ENCODE peak calls at places on chromosomes 13 and 19, in nine cellular contexts. F is stimulated activated CD4-positive, alpha-beta T cell treated with anti-CD3 and anti-CD28 coated beads, Interleukin-15, amount 100 ng/mL, for 1 hour; S is HCEC 1CT; T is AG04450; C is RCC 7860; G is heart left ventricle; B is MCF 10A; J is spleen; Q is Right ventricle myocardium inferior. A is an unnamed sample.

GRCh38 chr19:15315101-15315500 is 17.2 kb downstream of the BRD4 start:
- DNase-seq in Q (no peak), G (no peak), J (no peak), S (no peak), T (no peak), F (no peak), C (no peak), B (peak), A (no peak)

GRCh38 chr13:34672631-34673030 is 269.4 kb upstream of the NBEA start:
- DNase-seq in G (no peak), T (no peak), B (peak), Q (no peak), C (no peak), F (no peak), J (no peak), S (no peak), A (no peak)

GRCh38 chr13:44908712-44909111 is 80.6 kb downstream of the NUFIP1 start:
- DNase-seq in C (no peak), J (no peak), S (no peak), G (no peak), Q (no peak), B (no peak), F (no peak), T (no peak), A (no peak)

GRCh38 chr13:42320375-42320787 is 48.4 kb downstream of the AKAP11 start:
- DNase-seq in B (no peak), Q (no peak), F (no peak), S (no peak), T (no peak), C (no peak), G (no peak), J (no peak), A (no peak)

GRCh38 chr13:35978607-35979316 is 152.4 kb downstream of the DCLK1 start:
- DNase-seq in S (peak), T (no peak), C (peak), B (peak), Q (no peak), J (no peak), G (peak), F (no peak), A (peak)

GRCh38 chr13:74229242-74229641 is 95.0 kb upstream of the KLF12 start:
- DNase-seq in Q (no peak), S (no peak), B (no peak), J (no peak), C (no peak), T (no peak), G (no peak), F (no peak), A (no peak)

GRCh38 chr19:33156354-33156753 is 24.4 kb downstream of the WDR88 start:
- DNase-seq in S (peak), B (peak), Q (no peak), C (no peak), T (no peak), J (peak), G (no peak), F (no peak), A (no peak)

GRCh38 chr19:30305346-30306060 is 66.7 kb upstream of the ZNF536 start:
- DNase-seq in J (no peak), Q (no peak), G (no peak), B (no peak), C (no peak), T (no peak), S (no peak), F (no peak), A (no peak)

GRCh38 chr13:26280822-26281221 is 26.9 kb downstream of the CDK8 start:
- DNase-seq in S (no peak), Q (no peak), F (no peak), C (no peak), J (no peak), G (no peak), T (no peak), B (peak), A (no peak)

GRCh38 chr13:81597101-81597500 is 1256.2 kb upstream of the SPRY2 start:
- DNase-seq in F (no peak), B (no peak), Q (no peak), G (no peak), J (no peak), S (no peak), T (no peak), C (no peak), A (no peak)

GRCh38 chr19:1445185-1445931 is 4.6 kb upstream of the APC2 start:
- DNase-seq in J (peak), T (no peak), Q (peak), B (peak), C (peak), S (peak), F (peak), G (peak), A (peak)

GRCh38 chr13:24613755-24614154 is 66.5 kb upstream of the ATP12A start:
- DNase-seq in C (no peak), B (no peak), T (no peak), F (no peak), G (no peak), J (no peak), S (no peak), Q (no peak), A (no peak)

GRCh38 chr13:57017357-57017756 is 123.4 kb upstream of the PRR20A start:
- DNase-seq in B (no peak), J (no peak), S (no peak), F (no peak), G (no peak), T (no peak), C (no peak), Q (no peak), A (no peak)

GRCh38 chr19:2451138-2451537 is 5.6 kb downstream of the LMNB2 start:
- DNase-seq in Q (no peak), C (no peak), J (no peak), B (no peak), T (no peak), F (no peak), S (no peak), G (no peak), A (no peak)

GRCh38 chr13:30607908-30608307 is 9.8 kb upstream of the USPL1 start:
- DNase-seq in G (no peak), B (peak), Q (no peak), F (no peak), C (no peak), T (no peak), J (no peak), S (no peak), A (no peak)

GRCh38 chr13:75675421-75675820 is 39.3 kb downstream of the LMO7 start:
- DNase-seq in B (peak), T (no peak), G (no peak), S (peak), C (no peak), F (no peak), Q (no peak), J (no peak), A (no peak)

GRCh38 chr13:78098249-78098648 is 179.6 kb upstream of the EDNRB start:
- DNase-seq in Q (no peak), J (no peak), G (no peak), C (no peak), T (no peak), S (no peak), F (no peak), B (no peak), A (no peak)

GRCh38 chr19:48403606-48404005 is 10.1 kb downstream of the GRIN2D start:
- DNase-seq in F (no peak), J (peak), S (peak), B (peak), Q (no peak), G (peak), C (peak), T (no peak), A (peak)

GRCh38 chr19:42185281-42185680 is 32.2 kb downstream of the DEDD2 start:
- DNase-seq in S (peak), Q (no peak), F (no peak), J (no peak), B (no peak), C (no peak), G (no peak), T (no peak), A (no peak)

GRCh38 chr19:51029718-51030117 is 3.3 kb upstream of the KLK11 start:
- DNase-seq in T (no peak), B (no peak), G (no peak), F (no peak), S (no peak), C (no peak), J (no peak), Q (no peak), A (peak)

GRCh38 chr19:46533085-46534081 is 37.7 kb upstream of the PNMA8B start:
- DNase-seq in T (no peak), J (no peak), Q (no peak), S (no peak), F (no peak), C (no peak), G (no peak), B (no peak), A (no peak)

GRCh38 chr19:23116802-23117571 is at the start of gene ZNF730:
- DNase-seq in S (peak), F (peak), B (no peak), G (peak), J (peak), T (peak), Q (no peak), C (no peak), A (no peak)

GRCh38 chr13:44221657-44222056 is 152.0 kb upstream of the SERP2 start:
- DNase-seq in C (no peak), B (no peak), T (no peak), J (no peak), Q (no peak), G (no peak), S (no peak), F (no peak), A (no peak)

GRCh38 chr19:38660724-38661123 is 13.3 kb downstream of the ACTN4 start:
- DNase-seq in F (no peak), T (no peak), G (no peak), B (no peak), C (no peak), S (no peak), Q (no peak), J (no peak), A (no peak)

GRCh38 chr13:69970521-69970920 is 137.1 kb upstream of the ATXN8OS start:
- DNase-seq in F (no peak), J (no peak), B (peak), Q (no peak), T (no peak), G (no peak), C (peak), S (no peak), A (peak)

GRCh38 chr13:102566513-102566912 is 30.3 kb upstream of the TPP2 start:
- DNase-seq in G (no peak), C (no peak), T (no peak), J (no peak), Q (no peak), F (no peak), B (no peak), S (no peak), A (no peak)

GRCh38 chr19:1956868-1957492 is 16.0 kb downstream of the CSNK1G2 start:
- DNase-seq in C (no peak), S (no peak), F (no peak), G (no peak), Q (peak), T (no peak), B (no peak), J (no peak), A (no peak)

GRCh38 chr13:107721436-107721835 is 493.9 kb downstream of the LIG4 start:
- DNase-seq in F (no peak), S (no peak), T (no peak), J (no peak), B (no peak), C (no peak), Q (no peak), G (no peak), A (no peak)

GRCh38 chr19:37951816-37952210 is 44.8 kb downstream of the SIPA1L3 start:
- DNase-seq in J (no peak), Q (no peak), C (no peak), F (no peak), B (no peak), S (no peak), T (no peak), G (no peak), A (no peak)